ENCODE peak calls at places on chromosome 13, in four cellular contexts. One of them, this sample, is unnamed.

GRCh38 chr13:104315606-104316005 is 1249.4 kb upstream of the SLC10A2 start:
- DNase-seq in activated gamma-delta T cell treated with Interleukin-2 at 50 U/mL for 16 hours: no peak
- DNase-seq in ovary: no peak
- DNase-seq in activated T-cell treated with anti-CD3 and anti-CD28 coated beads, Interleukin-2, amount 50 U/mL, for 4 hours: no peak
- DNase-seq in this sample: no peak

GRCh38 chr13:101881593-101881992 is 429.1 kb downstream of the ITGBL1 start:
- DNase-seq in activated T-cell treated with anti-CD3 and anti-CD28 coated beads, Interleukin-2, amount 50 U/mL, for 4 hours: no peak
- DNase-seq in ovary: no peak
- DNase-seq in activated gamma-delta T cell treated with Interleukin-2 at 50 U/mL for 16 hours: no peak
- DNase-seq in this sample: no peak

GRCh38 chr13:51412431-51412830 is 40.4 kb downstream of the INTS6 start:
- DNase-seq in activated gamma-delta T cell treated with Interleukin-2 at 50 U/mL for 16 hours: no peak
- DNase-seq in activated T-cell treated with anti-CD3 and anti-CD28 coated beads, Interleukin-2, amount 50 U/mL, for 4 hours: no peak
- DNase-seq in ovary: no peak
- DNase-seq in this sample: no peak

GRCh38 chr13:75308222-75308621 is 173.7 kb downstream of the TBC1D4 start:
- DNase-seq in activated gamma-delta T cell treated with Interleukin-2 at 50 U/mL for 16 hours: no peak
- DNase-seq in activated T-cell treated with anti-CD3 and anti-CD28 coated beads, Interleukin-2, amount 50 U/mL, for 4 hours: peak
- DNase-seq in ovary: no peak
- DNase-seq in this sample: no peak

GRCh38 chr13:113058988-113059850 is 46.4 kb upstream of the F7 start:
- DNase-seq in ovary: no peak
- DNase-seq in activated gamma-delta T cell treated with Interleukin-2 at 50 U/mL for 16 hours: no peak
- DNase-seq in activated T-cell treated with anti-CD3 and anti-CD28 coated beads, Interleukin-2, amount 50 U/mL, for 4 hours: no peak
- DNase-seq in this sample: no peak

GRCh38 chr13:20170931-20171330 is 10.1 kb upstream of the GJA3 start:
- DNase-seq in activated gamma-delta T cell treated with Interleukin-2 at 50 U/mL for 16 hours: no peak
- DNase-seq in activated T-cell treated with anti-CD3 and anti-CD28 coated beads, Interleukin-2, amount 50 U/mL, for 4 hours: no peak
- DNase-seq in ovary: no peak
- DNase-seq in this sample: no peak

GRCh38 chr13:29905845-29906244 is 55.4 kb upstream of the UBL3 start:
- DNase-seq in activated gamma-delta T cell treated with Interleukin-2 at 50 U/mL for 16 hours: no peak
- DNase-seq in activated T-cell treated with anti-CD3 and anti-CD28 coated beads, Interleukin-2, amount 50 U/mL, for 4 hours: no peak
- DNase-seq in ovary: no peak
- DNase-seq in this sample: peak

GRCh38 chr13:113069861-113070805 is 35.5 kb upstream of the F7 start:
- DNase-seq in activated gamma-delta T cell treated with Interleukin-2 at 50 U/mL for 16 hours: no peak
- DNase-seq in ovary: no peak
- DNase-seq in activated T-cell treated with anti-CD3 and anti-CD28 coated beads, Interleukin-2, amount 50 U/mL, for 4 hours: no peak
- DNase-seq in this sample: no peak

GRCh38 chr13:111913790-111914189 is 153.2 kb upstream of the SOX1 start:
- DNase-seq in activated T-cell treated with anti-CD3 and anti-CD28 coated beads, Interleukin-2, amount 50 U/mL, for 4 hours: no peak
- DNase-seq in ovary: no peak
- DNase-seq in activated gamma-delta T cell treated with Interleukin-2 at 50 U/mL for 16 hours: no peak
- DNase-seq in this sample: no peak

GRCh38 chr13:52053460-52053859 is 29.0 kb downstream of the UTP14C start:
- DNase-seq in activated gamma-delta T cell treated with Interleukin-2 at 50 U/mL for 16 hours: no peak
- DNase-seq in activated T-cell treated with anti-CD3 and anti-CD28 coated beads, Interleukin-2, amount 50 U/mL, for 4 hours: no peak
- DNase-seq in ovary: no peak
- DNase-seq in this sample: no peak

GRCh38 chr13:102945324-102945815 is 99.5 kb downstream of the ERCC5 start:
- DNase-seq in activated T-cell treated with anti-CD3 and anti-CD28 coated beads, Interleukin-2, amount 50 U/mL, for 4 hours: no peak
- DNase-seq in activated gamma-delta T cell treated with Interleukin-2 at 50 U/mL for 16 hours: no peak
- DNase-seq in ovary: no peak
- DNase-seq in this sample: no peak

GRCh38 chr13:104295537-104295936 is 1229.3 kb upstream of the SLC10A2 start:
- DNase-seq in activated gamma-delta T cell treated with Interleukin-2 at 50 U/mL for 16 hours: no peak
- DNase-seq in activated T-cell treated with anti-CD3 and anti-CD28 coated beads, Interleukin-2, amount 50 U/mL, for 4 hours: no peak
- DNase-seq in ovary: no peak
- DNase-seq in this sample: no peak

GRCh38 chr13:112444001-112444311 is 67.8 kb downstream of the SPACA7 start:
- DNase-seq in ovary: peak
- DNase-seq in activated T-cell treated with anti-CD3 and anti-CD28 coated beads, Interleukin-2, amount 50 U/mL, for 4 hours: peak
- DNase-seq in activated gamma-delta T cell treated with Interleukin-2 at 50 U/mL for 16 hours: no peak
- DNase-seq in this sample: no peak

This sample was measured in Peyer's patch.